ENCODE peak calls at places on chromosomes 11 and 22, in nine cellular contexts. F is NCI-H1105 treated with DMSO at 0.1 percent for 48 hours; G is NCI-H774; C is breast epithelium; N is activated CD8-positive, alpha-beta memory T cell treated with anti-CD3 and anti-CD28 coated beads, Interleukin-2, amount 50 U/mL, for 48 hours; V is T-helper 1 cell; R is H4; K is PC-3; H is GM13976. L is an unnamed sample.

GRCh38 chr11:116586392-116586791 is 186.4 kb downstream of the BUD13 start:
- DNase-seq in K (no peak), R (no peak), F (no peak), V (no peak), H (no peak), C (no peak), N (no peak), G (no peak), L (no peak)

GRCh38 chr22:48352086-48352911 is 1475.4 kb downstream of the BRD1 start:
- DNase-seq in F (no peak), H (no peak), C (no peak), R (no peak), N (no peak), V (no peak), K (no peak), G (no peak), L (no peak)

GRCh38 chr11:48018561-48019229 is 38.3 kb downstream of the PTPRJ start:
- DNase-seq in H (no peak), R (no peak), N (no peak), C (no peak), K (no peak), G (no peak), V (no peak), F (no peak), L (no peak)

GRCh38 chr11:17602105-17603001 is 55.3 kb downstream of the OTOG start:
- DNase-seq in N (no peak), R (no peak), H (no peak), V (no peak), F (no peak), G (no peak), C (no peak), K (no peak), L (no peak)

GRCh38 chr22:49814164-49814686 is 13.4 kb downstream of the BRD1 start:
- DNase-seq in G (no peak), V (no peak), C (no peak), N (no peak), F (no peak), K (no peak), R (no peak), H (no peak), L (no peak)

GRCh38 chr11:69510471-69511357 is 29.3 kb downstream of the LINC01488 start:
- DNase-seq in V (no peak), G (no peak), R (no peak), K (peak; percentile 51), C (no peak), H (no peak), N (no peak), F (no peak), L (no peak)

GRCh38 chr11:76238551-76238950 is 32.2 kb upstream of the WNT11 start:
- DNase-seq in K (no peak), H (no peak), F (no peak), V (no peak), G (no peak), C (no peak), N (no peak), R (no peak), L (no peak)

GRCh38 chr11:111797145-111797581 is 31.0 kb upstream of the PPP2R1B start:
- DNase-seq in F (peak; percentile 7), V (no peak), K (peak; percentile 88), H (peak; percentile 22), N (no peak), G (no peak), C (no peak), R (peak; percentile 12), L (no peak)

GRCh38 chr11:119680899-119681370 is 48.1 kb downstream of the NECTIN1 start:
- DNase-seq in G (no peak), H (no peak), F (no peak), C (no peak), N (no peak), K (peak; percentile 13), R (no peak), V (no peak), L (no peak)

GRCh38 chr11:132821027-132821426 is 711.3 kb downstream of the OPCML start:
- DNase-seq in N (no peak), V (no peak), R (no peak), H (no peak), K (no peak), F (no peak), C (no peak), G (no peak), L (peak; percentile 64)

GRCh38 chr11:14411818-14412217 is 52.8 kb upstream of the RRAS2 start:
- DNase-seq in F (no peak), V (no peak), G (no peak), K (peak; percentile 93), N (no peak), C (no peak), H (no peak), R (peak; percentile 59), L (no peak)

GRCh38 chr11:66546966-66547661 is 411 bp downstream of the ACTN3 start:
- DNase-seq in V (no peak), C (no peak), G (no peak), K (no peak), H (no peak), R (no peak), N (no peak), F (no peak), L (no peak)

GRCh38 chr22:27372364-27372763 is 429.2 kb downstream of the MN1 start:
- DNase-seq in N (no peak), V (no peak), R (no peak), G (no peak), C (no peak), K (no peak), F (no peak), H (no peak), L (no peak)

GRCh38 chr11:112219476-112220232 is 6.6 kb upstream of the PTS start:
- DNase-seq in V (peak; percentile 43), R (peak; percentile 71), G (peak; percentile 64), C (no peak), N (no peak), F (peak; percentile 83), K (peak; percentile 88), H (peak; percentile 72), L (peak; percentile 72)

GRCh38 chr11:119369035-119369925 is 12.2 kb downstream of the USP2 start:
- DNase-seq in K (no peak), G (no peak), R (no peak), C (no peak), H (no peak), V (no peak), F (peak; percentile 37), N (no peak), L (no peak)

GRCh38 chr11:101759771-101760450 is 154.9 kb upstream of the CEP126 start:
- DNase-seq in N (no peak), C (no peak), H (no peak), V (no peak), K (peak; percentile 87), G (no peak), R (no peak), F (no peak), L (no peak)

GRCh38 chr11:108967571-108967970 is 302.7 kb downstream of the DDX10 start:
- DNase-seq in V (no peak), R (no peak), F (peak; percentile 6), K (no peak), N (no peak), G (no peak), H (no peak), C (no peak), L (no peak)

GRCh38 chr11:26730711-26731460 is 9.0 kb upstream of the SLC5A12 start:
- DNase-seq in H (no peak), F (no peak), V (no peak), R (peak; percentile 13), C (no peak), K (no peak), G (no peak), N (no peak), L (no peak)

GRCh38 chr11:78560826-78561484 is 13.7 kb downstream of the NARS2 start:
- DNase-seq in G (peak; percentile 18), K (peak; percentile 39), V (no peak), R (no peak), C (no peak), F (no peak), N (no peak), H (no peak), L (no peak)

GRCh38 chr22:49662681-49663080 is 165.0 kb downstream of the BRD1 start:
- DNase-seq in G (no peak), F (no peak), V (no peak), C (no peak), N (peak; percentile 15), R (no peak), K (no peak), H (no peak), L (no peak)

GRCh38 chr11:118193910-118194566 is 17.6 kb upstream of the SCN2B start:
- DNase-seq in K (no peak), R (no peak), V (no peak), H (peak; percentile 61), G (no peak), C (no peak), N (no peak), F (no peak), L (no peak)

GRCh38 chr11:134730596-134731538 is 318.8 kb upstream of the B3GAT1 start:
- DNase-seq in H (no peak), V (no peak), K (no peak), F (no peak), G (no peak), N (no peak), R (no peak), C (no peak), L (no peak)

GRCh38 chr22:19896665-19897355 is 42.1 kb upstream of the GNB1L start:
- DNase-seq in C (no peak), V (no peak), G (no peak), N (no peak), K (no peak), F (no peak), R (no peak), H (no peak), L (no peak)

GRCh38 chr11:22633354-22633902 is 7.8 kb upstream of the FANCF start:
- DNase-seq in H (no peak), N (no peak), C (no peak), V (no peak), G (no peak), K (no peak), F (no peak), R (no peak), L (no peak)

GRCh38 chr11:12207384-12208150 is 97.2 kb downstream of the MICAL2 start:
- DNase-seq in H (no peak), G (no peak), K (peak; percentile 56), C (no peak), F (no peak), V (no peak), R (no peak), N (peak; percentile 68), L (no peak)